ENCODE peak calls at places on chromosomes 2 and 18, in five cellular contexts. Q, O, T, R and Y are unnamed samples.

GRCh38 chr18:32351014-32351413 is 119.7 kb downstream of the GAREM1 start:
- DNase-seq in Q (no peak), O (no peak), T (no peak), R (no peak), Y (no peak)

GRCh38 chr2:54942373-54942772 is 107.9 kb downstream of the RTN4 start:
- DNase-seq in Q (no peak), O (no peak), T (no peak), R (peak), Y (no peak)

GRCh38 chr2:26914286-26914962 is 56.0 kb upstream of the MAPRE3 start:
- DNase-seq in Q (no peak), O (no peak), T (no peak), R (no peak), Y (no peak)

GRCh38 chr2:2567776-2568175 is 236.7 kb upstream of the MYT1L start:
- DNase-seq in Q (no peak), O (no peak), T (no peak), R (no peak), Y (no peak)

GRCh38 chr2:150450765-150451164 is 36.7 kb downstream of the RND3 start:
- DNase-seq in Q (no peak), O (no peak), T (no peak), R (no peak), Y (no peak)

GRCh38 chr18:23369231-23369630 is 83.9 kb upstream of the RIOK3 start:
- DNase-seq in Q (no peak), O (no peak), T (no peak), R (no peak), Y (no peak)

GRCh38 chr2:38751847-38752410 is 768 bp upstream of the SRSF7 start:
- DNase-seq in Q (no peak), O (no peak), T (no peak), R (no peak), Y (no peak)

GRCh38 chr2:163748420-163748819 is 12.6 kb upstream of the FIGN start:
- DNase-seq in Q (no peak), O (no peak), T (no peak), R (no peak), Y (no peak)

GRCh38 chr2:71467180-71467815 is 13.9 kb downstream of the DYSF start:
- DNase-seq in Q (no peak), O (no peak), T (no peak), R (no peak), Y (no peak)

GRCh38 chr18:8696749-8697211 is 8.6 kb upstream of the MTCL1 start:
- DNase-seq in Q (no peak), O (peak), T (peak), R (peak), Y (peak)

GRCh38 chr2:67446504-67446911 is 49.4 kb downstream of the ETAA1 start:
- DNase-seq in Q (peak), O (no peak), T (no peak), R (no peak), Y (no peak)

GRCh38 chr2:152762202-152762601 is 43.8 kb downstream of the ARL6IP6 start:
- DNase-seq in Q (no peak), O (no peak), T (no peak), R (no peak), Y (no peak)